ENCODE peak calls at places on chromosomes 3 and 15, in seven cellular contexts. U, O, I, Y, P, G and N are unnamed samples.

GRCh38 chr15:77500986-77501385 is 80.3 kb downstream of the HMG20A start:
- DNase-seq in I (no peak), Y (no peak), U (no peak), G (no peak), P (no peak), O (no peak), N (no peak)

GRCh38 chr3:187807086-187807862 is 62.0 kb upstream of the BCL6 start:
- DNase-seq in P (no peak), G (no peak), O (no peak), Y (no peak), I (no peak), U (no peak), N (no peak)

GRCh38 chr3:140706360-140706759 is 28.5 kb downstream of the TRIM42 start:
- DNase-seq in G (no peak), Y (no peak), U (no peak), O (no peak), P (no peak), I (no peak), N (no peak)

GRCh38 chr15:37900286-37901221 is 33.9 kb upstream of the TMCO5A start:
- DNase-seq in P (no peak), Y (no peak), G (no peak), U (no peak), I (no peak), O (peak), N (no peak)

GRCh38 chr15:90873998-90874605 is 5.7 kb downstream of the FURIN start:
- DNase-seq in I (no peak), P (peak), U (no peak), Y (peak), G (no peak), O (peak), N (no peak)

GRCh38 chr3:129611812-129612349 is 5.4 kb upstream of the PLXND1 start:
- DNase-seq in G (no peak), O (no peak), Y (peak), I (no peak), P (no peak), U (peak), N (no peak)

GRCh38 chr3:108125550-108126071 is 34.8 kb upstream of the CD47 start:
- DNase-seq in O (no peak), I (peak), P (no peak), U (no peak), Y (peak), G (no peak), N (peak)

GRCh38 chr15:58864602-58865419 is 68.7 kb downstream of the SLTM start:
- DNase-seq in O (peak), P (peak), Y (peak), I (no peak), U (peak), G (peak), N (peak)

DNA sequence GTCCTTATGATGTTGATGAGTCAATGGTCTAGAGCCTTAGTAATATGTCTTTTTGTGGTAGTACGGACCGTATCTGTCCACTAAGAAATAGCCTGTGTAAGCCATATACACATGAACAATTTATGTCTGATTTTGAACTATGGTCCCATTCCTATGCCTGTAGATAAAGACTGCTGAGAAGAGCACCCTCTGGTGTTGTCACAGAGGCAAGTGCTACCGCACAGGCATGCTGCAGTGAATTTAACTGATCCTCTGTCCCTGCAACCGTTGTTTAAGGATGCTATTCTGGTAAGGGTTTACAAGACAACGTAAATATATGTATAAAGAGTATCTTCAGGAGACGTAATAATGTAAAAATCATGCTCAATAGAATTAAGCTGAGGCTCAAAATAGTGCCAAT is 170.7 kb downstream of the UBE3A start:
- DNase-seq in P (no peak), Y (peak), U (no peak), G (no peak), O (no peak), I (no peak), N (no peak)
- TF ChIP-seq CTCF in P (no peak), Y (peak), U (peak), G (no peak), O (no peak), I (no peak), N (no peak)

DNA sequence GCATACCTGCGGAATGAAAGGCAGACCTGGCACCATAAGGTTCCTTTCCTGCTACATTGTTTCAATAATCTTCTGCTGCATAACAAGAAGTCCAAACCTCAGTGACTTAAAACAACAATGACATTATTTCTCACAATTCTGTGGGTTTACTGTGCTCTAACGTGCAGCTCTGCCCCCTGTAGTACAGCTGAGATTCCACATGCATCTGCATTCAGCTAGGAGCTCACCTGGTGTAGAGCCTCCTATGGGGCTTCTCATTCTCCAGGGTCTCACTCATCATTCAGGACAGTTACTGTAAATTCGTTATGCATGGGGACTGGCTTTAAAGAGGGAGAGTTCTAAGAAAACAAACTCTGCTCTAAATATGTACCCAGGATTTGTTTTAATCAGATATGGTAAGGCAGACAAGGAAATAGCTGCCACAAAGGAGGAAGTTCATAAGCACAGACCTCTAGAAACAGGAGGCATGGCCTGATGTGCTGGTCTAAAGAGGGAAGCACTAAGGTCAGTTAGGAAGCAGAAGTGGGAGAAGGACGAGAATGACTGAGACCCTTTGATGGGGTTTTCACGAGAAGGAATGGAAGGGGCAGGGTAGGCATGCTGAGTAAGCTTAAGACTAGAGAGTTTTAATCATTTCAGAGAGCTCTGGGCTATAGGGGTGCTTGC is 347.0 kb downstream of the NEK10 start:
- DNase-seq in O (no peak), Y (peak), G (no peak), U (no peak), P (no peak), I (no peak), N (no peak)
- TF ChIP-seq CTCF in O (no peak), Y (peak), G (no peak), U (no peak), P (no peak), I (no peak), N (no peak)

DNA sequence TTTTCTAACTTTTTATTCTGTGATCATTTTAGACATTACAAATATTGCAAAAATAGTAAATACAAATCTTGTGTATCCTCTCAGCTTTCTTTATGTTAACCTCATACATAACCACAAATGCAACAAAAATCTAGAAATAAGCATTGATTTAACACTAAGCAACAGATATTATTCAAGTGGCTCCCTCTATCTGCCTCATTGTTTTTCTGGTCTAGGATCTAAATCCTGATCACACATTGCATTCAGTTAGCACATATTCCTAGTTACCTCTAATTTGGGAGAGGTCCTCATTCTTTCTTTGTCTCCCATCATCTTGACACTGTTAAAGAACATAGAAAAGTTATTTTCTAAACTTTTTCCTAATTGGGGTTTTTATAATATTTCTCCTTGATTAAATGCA is 1126.0 kb downstream of the ROBO2 start:
- DNase-seq in P (no peak), I (no peak), G (no peak), O (no peak), Y (no peak), U (no peak), N (no peak)
- TF ChIP-seq CTCF in P (no peak), I (no peak), G (no peak), O (no peak), Y (peak), U (peak), N (no peak)

DNA sequence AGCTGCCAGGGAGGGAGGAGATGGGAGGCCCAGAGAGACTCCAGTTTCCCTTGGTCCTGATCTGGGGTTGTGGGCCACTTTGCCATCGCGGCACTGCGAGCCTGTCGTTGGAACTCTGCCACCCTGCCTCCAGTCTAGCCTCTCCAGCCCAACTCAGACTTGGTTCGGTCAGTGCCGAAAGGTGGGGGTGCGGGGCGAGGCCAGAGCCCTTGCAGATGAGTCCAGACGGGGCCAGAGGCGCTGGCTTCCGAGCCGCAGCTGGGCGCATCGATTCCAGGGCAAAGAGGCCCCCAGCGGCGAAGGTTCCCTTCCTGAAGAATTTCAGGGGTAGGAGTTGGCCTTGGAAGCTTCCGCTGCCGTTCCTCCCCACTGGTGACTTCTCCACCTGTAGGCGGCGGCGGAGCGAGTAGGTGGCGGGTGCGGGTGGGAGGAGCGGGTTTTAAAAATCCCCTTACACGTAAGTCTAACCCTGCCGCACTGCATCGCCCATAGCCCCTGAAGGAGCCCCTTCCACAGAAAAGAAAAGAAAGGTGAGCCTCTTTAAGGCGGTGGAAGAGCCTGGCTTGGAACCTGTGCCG is 5.1 kb downstream of the WNT5A start:
- DNase-seq in G (peak), I (no peak), U (no peak), O (peak), Y (peak), P (peak), N (peak)
- TF ChIP-seq CTCF in G (no peak), I (peak), U (no peak), O (peak), Y (peak), P (no peak), N (no peak)

GRCh38 chr3:132284756-132285619 is 32.2 kb upstream of the ACP3 start:
- DNase-seq in U (no peak), P (no peak), G (no peak), Y (peak), I (no peak), O (peak), N (no peak)
- TF ChIP-seq CTCF in U (peak), P (no peak), G (no peak), Y (peak), I (no peak), O (no peak), N (no peak)

DNA sequence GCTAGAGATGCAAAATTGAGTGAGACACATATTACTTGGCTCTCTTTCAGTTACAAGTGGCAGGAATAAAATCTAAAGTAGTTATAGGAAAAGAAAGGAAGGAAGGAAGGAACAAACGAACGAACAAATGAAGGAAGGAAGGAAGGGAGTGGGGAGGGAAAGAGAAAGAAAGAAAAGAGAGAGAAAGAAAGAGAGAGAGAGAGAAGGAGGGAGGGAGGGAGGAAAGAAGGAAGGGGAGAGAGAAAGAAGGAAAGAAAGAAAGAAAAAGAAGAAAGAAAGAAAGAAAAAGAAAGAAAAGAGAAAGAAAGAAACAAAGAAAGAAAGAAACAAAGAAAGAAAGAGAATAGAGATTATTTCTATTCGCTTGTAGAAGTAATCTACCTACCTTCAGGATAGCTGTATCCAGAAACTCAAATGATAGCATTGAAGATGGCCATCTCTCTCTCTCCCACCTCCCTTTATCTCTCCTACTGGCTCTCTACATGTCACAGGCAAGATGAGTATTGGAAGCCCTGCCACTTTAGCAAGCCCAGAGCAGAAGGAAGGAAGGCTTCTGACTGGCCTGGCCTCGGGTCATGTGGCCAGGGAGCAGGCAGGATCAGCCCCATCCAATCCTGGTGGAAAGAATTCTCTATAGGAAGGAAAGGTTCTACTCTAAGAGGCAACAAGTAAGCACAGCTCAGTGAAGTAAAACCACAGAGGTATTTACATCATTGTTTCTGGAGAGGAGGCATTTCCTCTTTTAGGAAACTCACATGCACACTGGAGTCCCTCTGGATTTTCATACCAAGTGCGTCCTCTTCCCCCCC is 229.8 kb upstream of the TLE3 start:
- DNase-seq in U (no peak), P (no peak), G (no peak), I (no peak), Y (no peak), O (no peak), N (peak)
- TF ChIP-seq CTCF in U (no peak), P (no peak), G (no peak), I (no peak), Y (no peak), O (no peak), N (no peak)

DNA sequence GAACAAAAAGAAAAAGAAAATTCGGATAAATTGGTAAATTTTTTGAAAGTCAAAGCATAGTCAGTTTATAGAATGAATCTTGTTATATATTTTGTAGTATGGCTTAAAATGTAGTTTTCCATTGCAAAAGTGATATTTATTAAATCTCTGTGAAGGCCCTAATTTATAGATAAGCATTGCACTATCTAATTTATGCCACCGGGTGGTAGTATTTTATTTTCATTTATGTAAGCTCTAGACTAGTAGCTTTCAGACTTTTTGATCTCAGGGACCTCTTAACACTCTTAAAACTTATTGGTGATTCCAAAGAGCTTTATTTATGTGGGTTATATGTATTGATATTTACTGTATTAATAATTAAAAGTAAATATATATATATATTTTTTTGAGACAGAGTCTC is 133.9 kb upstream of the LRRFIP2 start:
- DNase-seq in Y (peak), G (no peak), O (peak), I (no peak), U (no peak), P (no peak), N (no peak)
- TF ChIP-seq CTCF in Y (peak), G (peak), O (peak), I (peak), U (peak), P (peak), N (peak)